ENCODE peak calls at places on chromosomes 16 and 17, in four cellular contexts. A is GM13977, H is endothelial cell, P is HFFc6. O is an unnamed sample.

GRCh38 chr17:21272881-21273839 is 11.4 kb upstream of the MAP2K3 start:
- DNase-seq in A (no peak), H (no peak), P (no peak), O (no peak)

GRCh38 chr17:19876524-19877161 is 8.9 kb upstream of the ULK2 start:
- DNase-seq in A (no peak), H (no peak), P (no peak), O (no peak)

GRCh38 chr16:17131351-17131750 is 339.4 kb downstream of the XYLT1 start:
- DNase-seq in A (no peak), H (no peak), P (no peak), O (no peak)

GRCh38 chr17:12667299-12667958 is 1.7 kb downstream of the MYOCD start:
- DNase-seq in A (peak), H (peak), P (peak), O (no peak)

GRCh38 chr17:49708515-49709161 is 874 bp upstream of the SLC35B1 start:
- DNase-seq in A (peak), H (no peak), P (no peak), O (no peak)

GRCh38 chr17:17741346-17742023 is 60.2 kb downstream of the RAI1 start:
- DNase-seq in A (no peak), H (peak), P (peak), O (peak)

GRCh38 chr17:45270828-45271418 is 9.0 kb upstream of the SPATA32 start:
- DNase-seq in A (no peak), H (peak), P (no peak), O (peak)

GRCh38 chr16:4750896-4751295 is 16.1 kb downstream of the ZNF500 start:
- DNase-seq in A (no peak), H (no peak), P (no peak), O (no peak)

GRCh38 chr16:72560617-72561016 is 388.7 kb upstream of the PMFBP1 start:
- DNase-seq in A (no peak), H (no peak), P (no peak), O (no peak)

GRCh38 chr17:46974086-46974485 is 5.0 kb downstream of the RPRML start:
- DNase-seq in A (no peak), H (no peak), P (no peak), O (no peak)

GRCh38 chr17:79070266-79070880 is 4.3 kb upstream of the ENGASE start:
- DNase-seq in A (no peak), H (no peak), P (no peak), O (no peak)

GRCh38 chr16:80718480-80719220 is 85.7 kb downstream of the CDYL2 start:
- DNase-seq in A (no peak), H (no peak), P (peak), O (no peak)

GRCh38 chr17:1487939-1488825 is 4.3 kb downstream of the MYO1C start:
- DNase-seq in A (peak), H (peak), P (peak), O (peak)

DNA sequence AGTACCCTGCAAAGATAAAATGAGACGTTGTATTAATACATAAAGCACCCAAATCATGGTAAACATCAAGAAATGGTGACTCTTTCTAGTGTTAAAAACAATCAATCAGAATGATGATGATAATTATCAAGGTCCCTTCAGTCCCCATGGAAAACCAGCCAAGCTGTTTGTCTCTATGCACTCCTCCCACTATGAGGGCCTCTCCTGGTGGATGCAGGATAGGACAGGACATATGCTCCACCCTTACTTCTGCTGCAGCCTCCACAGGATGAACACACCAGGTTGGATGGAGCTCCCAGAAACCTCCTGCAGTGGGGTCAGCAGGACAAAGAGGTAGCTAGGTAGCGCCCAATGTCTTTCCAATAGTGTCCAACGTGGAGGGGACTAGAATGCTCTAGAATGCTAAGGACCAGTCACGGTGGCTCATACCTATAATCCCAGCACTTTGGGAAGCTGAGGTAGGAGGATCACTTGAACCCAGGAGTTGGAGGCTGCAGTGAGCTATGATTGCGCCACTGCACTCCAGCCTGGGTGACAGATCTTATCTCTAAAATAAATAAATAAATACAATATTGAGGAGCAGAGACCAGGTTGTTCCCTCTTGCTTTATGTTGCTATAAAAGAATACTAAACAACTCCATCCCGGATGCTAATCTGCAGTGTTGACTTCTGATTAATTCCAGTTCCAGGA is 9.9 kb upstream of the KDM8 start:
- DNase-seq in A (no peak), H (no peak), P (peak), O (no peak)
- TF ChIP-seq CTCF in A (no peak), H (no peak), P (peak), O (no peak)

DNA sequence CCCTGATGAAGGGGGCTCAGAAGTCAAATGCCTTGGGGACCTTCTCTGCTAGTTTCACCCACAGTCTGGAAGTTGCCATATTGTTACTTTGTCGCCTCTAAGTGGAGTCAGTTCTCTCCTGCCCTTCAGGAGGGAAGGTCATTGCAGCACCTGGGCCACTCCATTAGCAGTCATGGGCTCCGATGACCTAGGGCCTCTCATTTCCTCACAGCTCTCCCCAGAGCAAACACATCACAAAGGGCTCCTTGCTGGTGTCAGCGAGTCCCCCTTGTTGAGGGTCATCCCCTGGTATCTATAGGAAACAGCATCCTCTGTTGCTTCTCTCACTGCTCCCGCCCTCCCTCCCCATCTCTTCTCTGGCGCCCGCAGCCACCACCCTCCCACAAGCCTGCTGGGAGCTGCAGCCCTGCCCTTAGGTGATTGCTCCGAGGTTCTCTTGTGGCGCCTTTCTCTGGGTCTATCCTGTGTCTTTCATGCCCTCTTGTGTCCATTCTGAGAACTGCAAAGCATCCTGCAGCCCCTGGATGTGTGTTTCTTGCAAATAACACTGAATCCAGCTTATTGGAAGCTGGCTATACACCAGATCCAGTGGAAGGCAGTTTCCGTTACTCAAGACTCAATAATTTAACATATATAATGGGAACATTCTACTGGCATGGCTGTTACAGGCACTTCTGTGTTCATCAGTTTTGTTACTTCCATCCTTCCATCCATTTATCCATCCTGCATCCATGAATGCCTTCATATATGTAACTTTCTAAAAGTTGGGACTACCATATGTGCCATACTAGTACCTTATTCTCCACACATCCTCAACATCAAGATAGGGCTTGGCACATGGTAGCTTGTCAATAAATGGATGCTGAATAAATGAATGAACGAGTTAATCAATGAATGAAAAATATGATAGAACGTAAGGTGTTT is 21.2 kb downstream of the PDILT start:
- DNase-seq in A (peak), H (peak), P (peak), O (peak)
- TF ChIP-seq CTCF in A (peak), H (peak), P (peak), O (peak)

DNA sequence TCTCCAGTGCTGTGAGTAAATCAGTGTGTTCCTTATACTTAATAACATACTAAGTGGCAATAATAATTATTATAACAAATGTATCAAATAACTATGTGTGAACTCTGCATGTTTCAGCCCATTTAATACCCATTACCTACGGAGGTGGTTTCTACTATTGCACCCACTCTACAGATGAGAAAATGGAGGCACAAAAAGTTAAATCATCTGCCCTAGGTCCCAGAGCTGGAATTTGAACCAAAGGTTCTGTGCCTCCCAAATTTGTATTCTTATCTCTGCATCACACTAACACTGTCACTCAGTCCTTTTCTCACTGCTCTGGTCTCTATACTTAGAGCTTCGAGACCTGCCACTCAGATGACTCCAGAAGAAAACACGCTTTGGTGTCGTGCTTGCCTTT is 417.0 kb downstream of the MAF start:
- DNase-seq in A (no peak), H (no peak), P (no peak), O (no peak)
- TF ChIP-seq CTCF in A (no peak), H (no peak), P (no peak), O (no peak)

DNA sequence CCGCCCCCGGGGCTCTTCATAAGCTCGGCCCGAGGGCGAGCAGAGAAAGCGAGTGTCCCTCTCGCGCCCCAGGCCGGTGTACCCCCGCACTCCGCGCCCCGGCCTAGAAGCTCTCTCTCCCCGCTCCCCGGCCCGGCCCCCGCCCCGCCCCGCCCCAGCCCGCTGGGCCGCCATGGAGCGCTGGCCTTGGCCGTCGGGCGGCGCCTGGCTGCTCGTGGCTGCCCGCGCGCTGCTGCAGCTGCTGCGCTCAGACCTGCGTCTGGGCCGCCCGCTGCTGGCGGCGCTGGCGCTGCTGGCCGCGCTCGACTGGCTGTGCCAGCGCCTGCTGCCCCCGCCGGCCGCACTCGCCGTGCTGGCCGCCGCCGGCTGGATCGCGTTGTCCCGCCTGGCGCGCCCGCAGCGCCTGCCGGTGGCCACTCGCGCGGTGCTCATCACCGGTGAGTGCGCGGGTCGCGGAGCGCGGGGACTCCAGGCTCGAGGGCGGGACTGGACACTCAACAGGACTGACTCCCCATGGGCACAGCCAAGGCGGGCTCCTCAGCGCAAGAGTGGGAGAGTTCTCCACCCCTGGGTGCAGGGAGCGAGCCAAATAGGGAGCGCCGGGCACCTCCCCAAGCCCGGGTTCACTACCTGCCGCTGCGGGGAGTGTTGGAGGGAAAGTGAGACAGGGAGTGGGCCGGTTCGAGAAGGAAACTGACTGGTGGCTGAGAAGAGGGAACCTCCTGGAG is at the start of gene HSD11B2:
- DNase-seq in A (peak), H (peak), P (peak), O (peak)
- TF ChIP-seq CTCF in A (no peak), H (no peak), P (no peak), O (no peak)

GRCh38 chr16:1403036-1403435 is 11.5 kb downstream of the UNKL start:
- DNase-seq in A (no peak), H (no peak), P (no peak), O (no peak)

GRCh38 chr16:1401758-1402154 is 12.7 kb downstream of the UNKL start:
- DNase-seq in A (no peak), H (no peak), P (no peak), O (no peak)

GRCh38 chr16:1398826-1399581 is 15.5 kb downstream of the UNKL start:
- DNase-seq in A (no peak), H (no peak), P (no peak), O (no peak)

GRCh38 chr16:1403733-1404132 is 10.8 kb downstream of the UNKL start:
- DNase-seq in A (no peak), H (no peak), P (no peak), O (no peak)

GRCh38 chr16:1401061-1401757 is 13.3 kb downstream of the UNKL start:
- DNase-seq in A (no peak), H (no peak), P (no peak), O (no peak)
- TF ChIP-seq CTCF in A (no peak), H (no peak), P (no peak), O (no peak)